ENCODE peak calls at places on chromosomes 6 and 20, in five cellular contexts. Y is stimulated activated CD8-positive, alpha-beta memory T cell treated with anti-CD3 and anti-CD28 coated beads, Interleukin-7, amount 100 ng/mL, for 4 hours; A is brain microvascular endothelial cell; G is GM23338; Q is activated CD8-positive, alpha-beta memory T cell treated with anti-CD3 and anti-CD28 coated beads for 24 hours. X is an unnamed sample.

GRCh38 chr6:150297327-150298028 is 71.3 kb upstream of the IYD start:
- DNase-seq in Y (no peak), A (peak), G (no peak), Q (no peak), X (no peak)

GRCh38 chr6:141956046-141956761 is 176.5 kb upstream of the GJE1 start:
- DNase-seq in Y (no peak), A (peak), G (no peak), Q (no peak), X (no peak)

GRCh38 chr6:97705568-97705967 is 422.6 kb upstream of the MMS22L start:
- DNase-seq in Y (no peak), A (no peak), G (peak), Q (no peak), X (no peak)

GRCh38 chr6:125867483-125867935 is 76.7 kb downstream of the NCOA7 start:
- DNase-seq in Y (no peak), A (no peak), G (peak), Q (no peak), X (no peak)

GRCh38 chr6:170037541-170038250 is 253.2 kb downstream of the DLL1 start:
- DNase-seq in Y (no peak), A (no peak), G (no peak), Q (no peak), X (no peak)

GRCh38 chr6:134614606-134615485 is 296.9 kb upstream of the SGK1 start:
- DNase-seq in Y (no peak), A (no peak), G (no peak), Q (no peak), X (no peak)

GRCh38 chr6:66376021-66376420 is 669.0 kb upstream of the EYS start:
- DNase-seq in Y (no peak), A (no peak), G (no peak), Q (no peak), X (no peak)

GRCh38 chr20:52083627-52084232 is 107.8 kb downstream of the ZFP64 start:
- DNase-seq in Y (peak), A (peak), G (peak), Q (peak), X (no peak)

GRCh38 chr20:16308754-16309153 is 264.5 kb downstream of the KIF16B start:
- DNase-seq in Y (no peak), A (peak), G (no peak), Q (no peak), X (no peak)

GRCh38 chr6:40532349-40533028 is 54.7 kb downstream of the LRFN2 start:
- DNase-seq in Y (no peak), A (no peak), G (no peak), Q (no peak), X (no peak)

GRCh38 chr20:59703046-59703445 is 98.7 kb downstream of the PHACTR3 start:
- DNase-seq in Y (no peak), A (no peak), G (no peak), Q (no peak), X (no peak)

GRCh38 chr6:30780642-30780920 is 36.2 kb upstream of the IER3 start:
- DNase-seq in Y (no peak), A (no peak), G (no peak), Q (no peak), X (no peak)

GRCh38 chr6:155414049-155414448 is 41.6 kb downstream of the NOX3 start:
- DNase-seq in Y (no peak), A (no peak), G (no peak), Q (no peak), X (no peak)

GRCh38 chr20:38841570-38841969 is 36.1 kb downstream of the PPP1R16B start:
- DNase-seq in Y (no peak), A (no peak), G (no peak), Q (no peak), X (no peak)

GRCh38 chr20:34980543-34981213 is 25.0 kb downstream of the MYH7B start:
- DNase-seq in Y (no peak), A (no peak), G (peak), Q (no peak), X (no peak)

GRCh38 chr6:39543117-39543516 is 182.1 kb downstream of the KIF6 start:
- DNase-seq in Y (no peak), A (no peak), G (no peak), Q (no peak), X (no peak)

GRCh38 chr20:46974669-46975434 is 80.2 kb downstream of the EYA2 start:
- DNase-seq in Y (no peak), A (no peak), G (no peak), Q (no peak), X (no peak)

GRCh38 chr6:43812850-43813584 is 43.0 kb downstream of the VEGFA start:
- DNase-seq in Y (peak), A (no peak), G (no peak), Q (no peak), X (no peak)

GRCh38 chr6:138028893-138029292 is 78.3 kb downstream of the PERP start:
- DNase-seq in Y (no peak), A (no peak), G (no peak), Q (no peak), X (no peak)

GRCh38 chr6:166307981-166308768 is at the start of gene PRR18:
- DNase-seq in Y (no peak), A (no peak), G (peak), Q (peak), X (no peak)

GRCh38 chr20:3671986-3672863 is 9.0 kb upstream of the GFRA4 start:
- DNase-seq in Y (no peak), A (no peak), G (peak), Q (no peak), X (no peak)

GRCh38 chr6:141103246-141103645 is 1029.5 kb upstream of the GJE1 start:
- DNase-seq in Y (no peak), A (no peak), G (no peak), Q (no peak), X (no peak)

GRCh38 chr6:134077301-134077700 is 24.9 kb upstream of the SLC2A12 start:
- DNase-seq in Y (no peak), A (peak), G (no peak), Q (no peak), X (no peak)

GRCh38 chr20:50276119-50277063 is 85.8 kb downstream of the CEBPB start:
- DNase-seq in Y (no peak), A (no peak), G (no peak), Q (no peak), X (peak)

GRCh38 chr6:41177287-41177686 is 14.4 kb upstream of the TREM2 start:
- DNase-seq in Y (no peak), A (no peak), G (no peak), Q (no peak), X (no peak)

GRCh38 chr20:43744121-43744520 is 17.3 kb upstream of the GTSF1L start:
- DNase-seq in Y (no peak), A (no peak), G (no peak), Q (no peak), X (no peak)

GRCh38 chr6:119215309-119215708 is 134.3 kb downstream of the MAN1A1 start:
- DNase-seq in Y (no peak), A (no peak), G (no peak), Q (no peak), X (no peak)

GRCh38 chr6:155424201-155424600 is 31.4 kb downstream of the NOX3 start:
- DNase-seq in Y (no peak), A (no peak), G (no peak), Q (no peak), X (no peak)

GRCh38 chr20:37932919-37933318 is 30.0 kb downstream of the VSTM2L start:
- DNase-seq in Y (no peak), A (no peak), G (no peak), Q (no peak), X (no peak)

GRCh38 chr6:127051571-127052260 is 66.8 kb upstream of the RSPO3 start:
- DNase-seq in Y (no peak), A (peak), G (no peak), Q (no peak), X (no peak)

GRCh38 chr20:391041-391711 is 10.6 kb downstream of the TRIB3 start:
- DNase-seq in Y (no peak), A (no peak), G (no peak), Q (no peak), X (no peak)

GRCh38 chr6:123777554-123777953 is 26.1 kb upstream of the NKAIN2 start:
- DNase-seq in Y (no peak), A (no peak), G (no peak), Q (no peak), X (no peak)

GRCh38 chr6:163457637-163458561 is 43.4 kb downstream of the QKI start:
- DNase-seq in Y (no peak), A (peak), G (peak), Q (no peak), X (no peak)

GRCh38 chr6:154995241-154996162 is at the start of gene TIAM2:
- DNase-seq in Y (no peak), A (no peak), G (peak), Q (peak), X (no peak)

GRCh38 chr6:44216677-44217331 is at the start of gene MYMX:
- DNase-seq in Y (no peak), A (no peak), G (peak), Q (no peak), X (no peak)